ENCODE peak calls at places on chromosomes 6 and 20, in six cellular contexts. Q, U, N, R, Y and M are unnamed samples.

GRCh38 chr6:24603241-24603640 is 42.8 kb downstream of the KIAA0319 start:
- DNase-seq in Q (no peak), Y (no peak), R (no peak), N (no peak), U (no peak), M (no peak)

GRCh38 chr20:60034231-60035110 is 76.2 kb downstream of the CDH26 start:
- DNase-seq in U (no peak), Q (no peak), R (no peak), Y (no peak), N (no peak), M (no peak)

GRCh38 chr20:45097485-45098095 is 3.3 kb downstream of the KCNS1 start:
- DNase-seq in Q (peak; percentile 45), U (no peak), R (no peak), Y (no peak), N (no peak), M (no peak)

GRCh38 chr20:2814587-2815051 is at the start of gene C20orf141:
- DNase-seq in Q (peak; percentile 57), U (peak; percentile 93), N (no peak), R (no peak), Y (no peak), M (peak; percentile 92)

GRCh38 chr20:51639206-51639832 is 96.8 kb upstream of the NFATC2 start:
- DNase-seq in R (no peak), U (no peak), N (peak; percentile 64), Q (peak; percentile 71), Y (peak; percentile 76), M (peak; percentile 52)

GRCh38 chr20:47262008-47262364 is 94.5 kb downstream of the ZMYND8 start:
- DNase-seq in R (no peak), U (no peak), Q (no peak), Y (no peak), N (no peak), M (no peak)

GRCh38 chr6:138517635-138518034 is 18.3 kb upstream of the NHSL1 start:
- DNase-seq in N (no peak), R (peak; percentile 20), Y (no peak), Q (peak; percentile 86), U (no peak), M (peak; percentile 53)

GRCh38 chr20:44643596-44644383 is 7.7 kb downstream of the ADA start:
- DNase-seq in N (peak; percentile 48), Y (peak; percentile 53), Q (peak; percentile 99), R (peak; percentile 69), U (no peak), M (peak; percentile 98)

GRCh38 chr20:19918965-19919329 is 98.2 kb upstream of the NAA20 start:
- DNase-seq in R (no peak), Q (no peak), Y (no peak), N (no peak), U (no peak), M (no peak)

GRCh38 chr20:32037929-32038328 is 14.1 kb upstream of the HCK start:
- DNase-seq in Y (no peak), Q (no peak), R (no peak), U (no peak), N (no peak), M (peak; percentile 38)

GRCh38 chr6:74626288-74626687 is 579.6 kb downstream of the COL12A1 start:
- DNase-seq in U (no peak), Q (no peak), N (no peak), R (no peak), Y (no peak), M (no peak)

GRCh38 chr6:113856011-113856551 is 1.1 kb upstream of the MARCKS start:
- DNase-seq in R (no peak), Y (no peak), N (no peak), U (no peak), Q (peak; percentile 63), M (peak; percentile 50)

GRCh38 chr20:35273449-35274171 is 4.3 kb downstream of the MMP24OS start:
- DNase-seq in U (no peak), Q (peak; percentile 25), Y (no peak), R (no peak), N (peak; percentile 67), M (no peak)

GRCh38 chr20:44083220-44083933 is 103.6 kb downstream of the JPH2 start:
- DNase-seq in N (no peak), Q (no peak), Y (no peak), R (no peak), U (no peak), M (peak; percentile 52)

DNA sequence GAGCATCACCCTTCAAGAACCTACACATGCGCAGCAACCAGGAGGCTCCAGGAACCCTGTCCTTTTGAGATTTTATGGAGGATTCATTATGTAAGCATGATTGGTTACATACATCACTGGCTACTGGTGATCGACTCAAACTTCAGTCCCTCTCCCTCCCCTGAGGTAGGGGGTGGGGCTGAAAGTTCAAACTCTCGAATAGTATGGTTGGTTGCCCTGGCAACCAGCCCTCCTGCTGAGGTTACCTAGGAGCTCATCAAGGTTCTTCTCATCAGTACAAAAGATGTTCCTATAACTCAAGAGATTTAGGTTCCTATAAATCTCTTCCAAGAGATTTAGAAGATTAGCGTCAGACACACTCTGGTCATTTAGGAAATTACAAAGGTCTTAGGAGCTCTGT is 21.9 kb upstream of the ZSCAN9 start:
- DNase-seq in Y (no peak), Q (peak; percentile 89), N (no peak), U (no peak), R (no peak), M (no peak)
- H3K27me3 ChIP-seq in Y (peaks cover 25% of the 10 kb centered on the region), Q (peaks cover 16% of the 10 kb centered on the region), N (peaks cover 51% of the 10 kb centered on the region), U (peaks cover 26% of the 10 kb centered on the region), R (peaks cover 18% of the 10 kb centered on the region), M (no peaks in the 10 kb centered on the region)

GRCh38 chr6:10404799-10405524 is 9.9 kb downstream of the TFAP2A start:
- DNase-seq in U (no peak), Y (no peak), R (no peak), Q (no peak), N (no peak), M (peak; percentile 59)
- H3K27me3 ChIP-seq in U (peaks cover 16% of the 10 kb centered on the region), Y (peaks cover 39% of the 10 kb centered on the region), R (peaks cover 15% of the 10 kb centered on the region), Q (no peaks in the 10 kb centered on the region), N (peaks cover 29% of the 10 kb centered on the region), M (no peaks in the 10 kb centered on the region)

GRCh38 chr20:61875996-61876395 is 189.7 kb downstream of the TAF4 start:
- DNase-seq in R (no peak), N (no peak), Y (no peak), U (no peak), Q (no peak), M (no peak)

GRCh38 chr20:61873651-61874420 is 191.8 kb downstream of the TAF4 start:
- DNase-seq in U (no peak), R (no peak), Q (no peak), Y (no peak), N (no peak), M (no peak)

GRCh38 chr20:61874421-61875068 is 191.1 kb downstream of the TAF4 start:
- DNase-seq in N (no peak), Q (peak; percentile 73), Y (no peak), U (no peak), R (no peak), M (peak; percentile 51)

GRCh38 chr20:61876931-61877330 is 188.8 kb downstream of the TAF4 start:
- DNase-seq in R (no peak), Y (no peak), N (no peak), Q (no peak), U (no peak), M (no peak)

DNA sequence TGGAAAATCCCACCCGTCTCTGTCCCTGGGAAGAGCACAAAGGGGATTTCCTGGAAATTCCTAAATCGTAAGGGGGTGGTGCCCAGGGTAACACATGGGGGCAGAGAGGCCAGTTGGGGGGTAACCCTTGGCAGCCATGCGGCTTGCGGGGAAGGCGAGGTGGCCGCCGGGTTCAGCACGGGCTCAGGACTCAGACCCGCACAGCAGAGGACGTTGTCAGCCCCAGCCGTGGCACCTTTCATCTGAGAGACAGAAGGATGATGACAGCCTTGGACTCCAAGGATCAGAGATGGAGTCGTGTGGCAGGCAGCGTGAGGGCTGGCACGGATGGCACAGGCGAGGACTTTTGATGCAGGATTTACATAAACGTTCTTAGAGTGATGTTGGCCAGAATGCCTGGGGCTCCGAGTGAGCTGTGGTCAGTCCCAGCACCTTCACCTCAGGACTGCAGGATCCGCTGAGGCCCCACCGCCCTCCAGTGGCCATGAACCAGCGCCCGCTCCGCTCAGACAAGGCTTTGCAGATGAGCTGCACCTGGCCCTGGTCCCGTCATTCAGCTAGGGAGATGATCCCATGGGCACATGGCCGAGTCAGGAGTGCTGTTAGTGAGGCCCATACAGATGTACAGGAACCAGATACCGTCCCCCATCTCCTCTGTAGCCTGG is 190.3 kb downstream of the TAF4 start:
- DNase-seq in Q (peak; percentile 22), Y (no peak), U (no peak), R (no peak), N (no peak), M (no peak)
- H3K27me3 ChIP-seq in Q (no peaks in the 10 kb centered on the region), Y (peaks cover 45% of the 10 kb centered on the region), U (no peaks in the 10 kb centered on the region), R (no peaks in the 10 kb centered on the region), N (no peaks in the 10 kb centered on the region), M (no peaks in the 10 kb centered on the region)

GRCh38 chr20:23509580-23509913 is 18.6 kb downstream of the CST8 start:
- DNase-seq in Y (no peak), N (no peak), U (no peak), R (no peak), Q (no peak), M (no peak)

GRCh38 chr20:23510000-23510590 is 19.2 kb downstream of the CST8 start:
- DNase-seq in Q (no peak), U (no peak), R (no peak), N (no peak), Y (no peak), M (no peak)

GRCh38 chr20:23514848-23515247 is 23.9 kb downstream of the CST8 start:
- DNase-seq in U (no peak), Q (no peak), R (no peak), Y (no peak), N (no peak), M (no peak)

GRCh38 chr20:23515250-23515939 is 24.5 kb downstream of the CST8 start:
- DNase-seq in U (no peak), R (no peak), N (no peak), Q (peak; percentile 12), Y (no peak), M (no peak)

DNA sequence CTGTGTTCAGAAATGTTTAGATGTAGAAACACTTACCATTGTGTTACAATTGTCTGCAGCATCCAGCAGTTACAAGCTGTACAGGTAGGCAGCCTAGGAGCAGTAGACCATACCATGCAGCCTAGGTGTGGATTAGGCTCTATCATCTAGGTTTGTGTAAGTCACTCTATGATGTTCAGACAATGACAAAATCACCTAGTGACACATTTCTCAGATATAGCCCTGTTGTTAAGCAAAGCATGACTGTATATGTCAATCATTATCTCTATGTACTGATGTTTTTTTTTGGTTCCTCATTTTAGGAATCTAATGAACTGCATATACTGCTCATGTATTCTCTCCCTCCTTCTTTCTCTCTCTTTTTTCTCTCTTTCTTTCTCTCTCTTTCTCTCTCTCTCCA is 22.2 kb downstream of the CST8 start:
- DNase-seq in U (no peak), N (no peak), Y (no peak), R (no peak), Q (no peak), M (no peak)
- H3K27me3 ChIP-seq in U (peaks cover under 1% of the 10 kb centered on the region), N (no peaks in the 10 kb centered on the region), Y (no peaks in the 10 kb centered on the region), R (no peaks in the 10 kb centered on the region), Q (no peaks in the 10 kb centered on the region), M (no peaks in the 10 kb centered on the region)

GRCh38 chr6:154508573-154509375 is 1.7 kb downstream of the CNKSR3 start:
- DNase-seq in Y (no peak), Q (no peak), U (no peak), R (no peak), N (no peak), M (no peak)

GRCh38 chr6:154511735-154512097 is 1.2 kb upstream of the CNKSR3 start:
- DNase-seq in Q (no peak), Y (no peak), N (no peak), R (no peak), U (no peak), M (no peak)

GRCh38 chr6:154507209-154507898 is 3.1 kb downstream of the CNKSR3 start:
- DNase-seq in N (no peak), R (no peak), Y (no peak), U (no peak), Q (no peak), M (no peak)

GRCh38 chr6:154510144-154510905 is at the start of gene CNKSR3:
- DNase-seq in U (peak; percentile 93), R (no peak), Y (peak; percentile 82), N (peak; percentile 88), Q (peak; percentile 95), M (peak; percentile 95)

GRCh38 chr6:154509421-154510143 is 903 bp downstream of the CNKSR3 start:
- DNase-seq in R (no peak), N (peak; percentile 31), Q (peak; percentile 48), Y (peak; percentile 29), U (no peak), M (peak; percentile 70)
- H3K27me3 ChIP-seq in R (no peaks in the 10 kb centered on the region), N (no peaks in the 10 kb centered on the region), Q (no peaks in the 10 kb centered on the region), Y (no peaks in the 10 kb centered on the region), U (no peaks in the 10 kb centered on the region), M (no peaks in the 10 kb centered on the region)